ENCODE peak calls at places on chromosome 5, in seven cellular contexts. L is Peyer's patch, P is A549, E is Panc1, G is dorsolateral prefrontal cortex, X is fibroblast of the aortic adventitia, J is epithelial cell of proximal tubule. N is an unnamed sample.

GRCh38 chr5:311963-312362 is 9.6 kb upstream of the AHRR start:
- DNase-seq in L (no peak), P (no peak), E (no peak), G (no peak), X (no peak), J (no peak), N (no peak)

GRCh38 chr5:160129841-160130240 is 10.6 kb upstream of the PWWP2A start:
- DNase-seq in L (no peak), P (no peak), E (no peak), G (no peak), X (peak), J (no peak), N (peak)

GRCh38 chr5:74141053-74141452 is 499.5 kb downstream of the ENC1 start:
- DNase-seq in L (no peak), P (peak), E (no peak), G (no peak), X (peak), J (peak), N (peak)

GRCh38 chr5:140166911-140167310 is 8.1 kb upstream of the CYSTM1 start:
- DNase-seq in L (no peak), P (no peak), E (no peak), G (peak), X (no peak), J (no peak), N (no peak)

GRCh38 chr5:137128012-137128411 is 371.1 kb downstream of the SPOCK1 start:
- DNase-seq in L (no peak), P (no peak), E (no peak), G (no peak), X (no peak), J (no peak), N (no peak)

GRCh38 chr5:172768573-172769323 is 2.2 kb downstream of the DUSP1 start:
- DNase-seq in L (no peak), P (peak), E (peak), G (no peak), X (peak), J (no peak), N (peak)

GRCh38 chr5:72608297-72608696 is 101.1 kb upstream of the ZNF366 start:
- DNase-seq in L (no peak), P (no peak), E (no peak), G (peak), X (peak), J (no peak), N (peak)

GRCh38 chr5:114223866-114224265 is 138.0 kb upstream of the KCNN2 start:
- DNase-seq in L (no peak), P (peak), E (no peak), G (no peak), X (no peak), J (no peak), N (peak)

GRCh38 chr5:142650881-142651280 is 35.0 kb downstream of the FGF1 start:
- DNase-seq in L (no peak), P (no peak), E (no peak), G (no peak), X (no peak), J (no peak), N (no peak)

GRCh38 chr5:150078802-150079654 is 7.3 kb downstream of the CSF1R start:
- DNase-seq in L (peak), P (no peak), E (no peak), G (no peak), X (no peak), J (no peak), N (no peak)

GRCh38 chr5:78056901-78057514 is 237.5 kb downstream of the AP3B1 start:
- DNase-seq in L (no peak), P (no peak), E (no peak), G (no peak), X (peak), J (no peak), N (no peak)

GRCh38 chr5:168755548-168756093 is 176.5 kb upstream of the PANK3 start:
- DNase-seq in L (no peak), P (no peak), E (no peak), G (no peak), X (no peak), J (no peak), N (no peak)

GRCh38 chr5:14505310-14506140 is 76.1 kb upstream of the OTULINL start:
- DNase-seq in L (no peak), P (no peak), E (no peak), G (no peak), X (no peak), J (no peak), N (peak)
- TF ChIP-seq CTCF in L (no peak), P (no peak), E (no peak), G (no peak), X (peak), J (peak), N (peak)

GRCh38 chr5:67164856-67165523 is 31.6 kb downstream of the CD180 start:
- DNase-seq in L (no peak), P (no peak), E (no peak), G (no peak), X (no peak), J (no peak), N (no peak)
- H3K4me3 ChIP-seq in L (no peak), P (no peak), E (no peak), G (no peak), X (no peak), J (no peak), N (no peak)

GRCh38 chr5:131246515-131246914 is 17.3 kb upstream of the CDC42SE2 start:
- DNase-seq in L (no peak), P (no peak), E (no peak), G (no peak), X (no peak), J (no peak), N (no peak)

GRCh38 chr5:131245948-131246347 is 17.9 kb upstream of the CDC42SE2 start:
- DNase-seq in L (no peak), P (no peak), E (no peak), G (no peak), X (no peak), J (no peak), N (no peak)

GRCh38 chr5:131245312-131245711 is 18.5 kb upstream of the CDC42SE2 start:
- DNase-seq in L (no peak), P (no peak), E (no peak), G (no peak), X (no peak), J (no peak), N (no peak)

DNA sequence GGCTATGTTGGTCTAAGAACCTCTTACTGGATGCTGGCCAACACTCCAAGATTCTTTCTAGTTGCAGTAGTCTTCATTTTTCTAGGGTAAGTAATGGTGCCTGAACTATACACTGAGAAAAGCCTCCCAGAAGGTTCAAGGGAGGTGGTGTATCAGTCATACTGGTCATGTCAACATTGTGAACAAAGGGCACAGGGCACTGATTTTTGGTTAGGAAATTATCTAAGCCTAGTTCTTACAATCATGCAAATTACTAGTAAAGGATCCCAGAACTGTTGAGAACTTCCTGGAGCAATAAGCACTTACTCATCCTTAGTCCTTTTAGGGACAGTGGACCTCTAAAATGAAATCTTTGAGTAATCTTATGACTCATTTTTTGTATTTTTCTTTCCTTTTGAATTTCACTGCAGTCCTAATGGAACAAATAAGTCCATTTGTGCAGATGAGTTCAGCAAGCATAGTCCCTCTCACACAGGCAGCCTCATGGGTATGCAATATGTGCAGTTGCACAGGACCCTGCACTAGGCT is 21.1 kb upstream of the CDC42SE2 start:
- DNase-seq in L (no peak), P (peak), E (no peak), G (no peak), X (peak), J (peak), N (peak)
- TF ChIP-seq CTCF in L (no peak), P (no peak), E (no peak), G (no peak), X (no peak), J (no peak), N (no peak)

GRCh38 chr5:128536861-128537305 is 1.2 kb downstream of the FBN2 start:
- DNase-seq in L (no peak), P (no peak), E (no peak), G (no peak), X (no peak), J (no peak), N (peak)
- H3K4me3 ChIP-seq in L (peak), P (peak), E (no peak), G (peak), X (peak), J (peak), N (peak)